ENCODE peak calls at places on chromosomes 1 and 21, in seven cellular contexts. T is ovary, I is left ventricle myocardium inferior, K is tibial artery, V is psoas muscle, M is mammary epithelial cell, R is right cardiac atrium. Z is an unnamed sample. For H3K4me1, the result is how much of the 10 kb centered on the place peaks cover.

GRCh38 chr1:74571875-74572274 is 59.5 kb upstream of the LRRC53 start:
- DNase-seq in T (no peak), I (no peak), K (no peak), V (no peak), M (no peak), R (no peak), Z (no peak)

GRCh38 chr1:105317976-105318375 is 1568.3 kb downstream of the AMY1C start:
- DNase-seq in T (no peak), I (no peak), K (no peak), V (no peak), M (no peak), R (no peak), Z (no peak)

GRCh38 chr1:55015731-55016620 is 17.2 kb downstream of the BSND start:
- DNase-seq in T (no peak), I (no peak), K (no peak), V (no peak), M (no peak), R (no peak), Z (no peak)

GRCh38 chr1:186213225-186213607 is 161.8 kb downstream of the TPR start:
- DNase-seq in T (no peak), I (no peak), K (no peak), V (no peak), M (no peak), R (no peak), Z (no peak)

GRCh38 chr1:5637171-5637570 is 355.1 kb downstream of the NPHP4 start:
- DNase-seq in T (no peak), I (no peak), K (no peak), V (no peak), M (no peak), R (no peak), Z (no peak)

GRCh38 chr1:28601696-28602095 is 9.6 kb downstream of the RAB42 start:
- DNase-seq in T (no peak), I (no peak), K (peak), V (no peak), M (peak), R (no peak), Z (no peak)

GRCh38 chr1:224922404-224923164 is 6.9 kb upstream of the DNAH14 start:
- DNase-seq in T (no peak), I (no peak), K (no peak), V (no peak), M (peak), R (no peak), Z (no peak)

GRCh38 chr1:95068956-95069710 is 3.6 kb downstream of the ALG14 start:
- DNase-seq in T (no peak), I (no peak), K (no peak), V (no peak), M (no peak), R (no peak), Z (no peak)

GRCh38 chr1:29253180-29253579 is 16.9 kb downstream of the PTPRU start:
- DNase-seq in T (no peak), I (no peak), K (no peak), V (no peak), M (no peak), R (no peak), Z (no peak)

GRCh38 chr1:216034506-216034905 is 388.7 kb downstream of the USH2A start:
- DNase-seq in T (no peak), I (no peak), K (no peak), V (no peak), M (peak), R (no peak), Z (no peak)

GRCh38 chr1:178625695-178626094 is 99.3 kb upstream of the RALGPS2 start:
- DNase-seq in T (no peak), I (no peak), K (no peak), V (no peak), M (no peak), R (no peak), Z (no peak)

GRCh38 chr1:241336335-241336734 is 20.7 kb downstream of the RGS7 start:
- DNase-seq in T (no peak), I (no peak), K (no peak), V (no peak), M (no peak), R (no peak), Z (no peak)

GRCh38 chr1:15994081-15994480 is 10.0 kb upstream of the SRARP start:
- DNase-seq in T (no peak), I (no peak), K (no peak), V (no peak), M (no peak), R (no peak), Z (no peak)

GRCh38 chr1:25256578-25257129 is 9.4 kb upstream of the RSRP1 start:
- DNase-seq in T (no peak), I (no peak), K (no peak), V (no peak), M (no peak), R (no peak), Z (no peak)

GRCh38 chr1:11691302-11691914 is at the start of gene DRAXIN:
- DNase-seq in T (no peak), I (no peak), K (no peak), V (no peak), M (peak), R (peak), Z (no peak)

GRCh38 chr1:4638347-4638734 is 16.1 kb upstream of the AJAP1 start:
- DNase-seq in T (no peak), I (no peak), K (no peak), V (no peak), M (no peak), R (peak), Z (no peak)

GRCh38 chr1:39391741-39392679 is 99.4 kb upstream of the BMP8A start:
- DNase-seq in T (no peak), I (no peak), K (peak), V (no peak), M (peak), R (peak), Z (no peak)

GRCh38 chr21:32994305-32994704 is 31.4 kb upstream of the OLIG2 start:
- DNase-seq in T (no peak), I (no peak), K (no peak), V (no peak), M (no peak), R (no peak), Z (no peak)

GRCh38 chr1:156942576-156942975 is 22.1 kb downstream of the LRRC71 start:
- DNase-seq in T (no peak), I (no peak), K (no peak), V (no peak), M (no peak), R (no peak), Z (no peak)

GRCh38 chr1:229884765-229885164 is 182.3 kb upstream of the GALNT2 start:
- DNase-seq in T (no peak), I (no peak), K (no peak), V (no peak), M (no peak), R (no peak), Z (no peak)

GRCh38 chr1:215720121-215720520 is 153.0 kb downstream of the KCTD3 start:
- DNase-seq in T (no peak), I (no peak), K (no peak), V (no peak), M (no peak), R (no peak), Z (no peak)

GRCh38 chr21:33039542-33039941 is 13.8 kb downstream of the OLIG2 start:
- DNase-seq in T (no peak), I (no peak), K (no peak), V (no peak), M (no peak), R (no peak), Z (no peak)

GRCh38 chr1:59846209-59846894 is 31.6 kb downstream of the HOOK1 start:
- DNase-seq in T (no peak), I (no peak), K (no peak), V (no peak), M (no peak), R (no peak), Z (no peak)

GRCh38 chr1:203129501-203130231 is 2.1 kb downstream of the ADORA1 start:
- DNase-seq in T (peak), I (peak), K (no peak), V (peak), M (no peak), R (peak), Z (no peak)

GRCh38 chr1:231155808-231156207 is 6.0 kb upstream of the TRIM67 start:
- DNase-seq in T (no peak), I (no peak), K (no peak), V (no peak), M (no peak), R (no peak), Z (no peak)

GRCh38 chr1:225813250-225813964 is 3.5 kb downstream of the EPHX1 start:
- DNase-seq in T (peak), I (peak), K (peak), V (peak), M (no peak), R (peak), Z (no peak)

GRCh38 chr1:21900766-21901472 is 36.2 kb downstream of the HSPG2 start:
- DNase-seq in T (no peak), I (no peak), K (no peak), V (no peak), M (no peak), R (peak), Z (no peak)
- H3K4me1 ChIP-seq in T (under half), I (half or more), K (under half), V (half or more), M (under half), R (half or more), Z (half or more)

GRCh38 chr1:110635434-110635833 is 29.3 kb upstream of the KCNA2 start:
- DNase-seq in T (no peak), I (no peak), K (no peak), V (no peak), M (no peak), R (no peak), Z (no peak)
- H3K4me3 ChIP-seq in T (no peak), I (no peak), K (no peak), V (no peak), M (no peak), R (no peak), Z (no peak)

GRCh38 chr1:209625791-209626285 is 26.4 kb downstream of the LAMB3 start:
- DNase-seq in T (no peak), I (no peak), K (no peak), V (no peak), M (no peak), R (peak), Z (peak)
- H3K4me1 ChIP-seq in T (under half), I (half or more), K (under half), V (half or more), M (under half), R (under half), Z (half or more)

DNA sequence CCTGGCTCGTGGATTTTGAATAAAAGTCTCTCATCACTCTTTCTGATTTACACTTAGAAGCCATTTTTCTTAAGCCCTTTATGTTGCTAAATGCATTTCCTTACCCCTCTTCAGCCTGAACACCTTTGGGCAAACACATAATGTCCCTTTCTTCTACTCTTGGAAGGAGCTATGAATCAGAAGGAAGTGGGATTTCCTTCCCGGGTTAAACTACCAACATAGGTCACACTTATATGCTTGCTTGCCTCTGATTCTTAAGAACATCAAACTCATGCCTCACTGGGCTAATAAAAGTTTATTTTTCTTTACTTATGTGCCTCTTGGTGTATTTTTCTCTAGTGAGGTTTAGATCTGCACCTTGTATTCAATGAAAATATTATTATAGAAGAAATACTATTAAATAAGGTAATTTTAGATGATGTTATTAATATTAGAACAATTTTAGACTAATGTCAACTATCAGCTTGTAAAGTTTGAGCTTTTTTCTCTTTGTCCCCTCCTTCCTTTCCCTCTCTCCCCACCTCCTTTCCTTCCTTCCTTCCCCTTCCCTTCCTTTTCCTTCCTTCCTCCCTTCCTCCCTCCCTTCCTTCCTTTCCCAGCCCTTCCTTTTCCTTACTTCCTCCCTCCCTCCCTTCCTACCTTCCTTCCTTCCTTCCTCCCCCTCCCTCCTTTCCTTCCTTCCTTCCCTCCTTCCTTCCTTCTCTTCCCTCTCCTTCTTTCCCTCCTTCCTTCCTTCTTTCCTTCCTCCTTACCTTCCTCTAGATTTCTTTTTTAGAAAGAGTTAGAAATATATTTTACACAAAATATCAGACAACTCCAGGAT is 66.5 kb upstream of the KCNJ6 start:
- DNase-seq in T (no peak), I (no peak), K (no peak), V (no peak), M (peak), R (no peak), Z (no peak)
- H3K4me3 ChIP-seq in T (no peak), I (no peak), K (no peak), V (no peak), M (no peak), R (no peak), Z (no peak)

DNA sequence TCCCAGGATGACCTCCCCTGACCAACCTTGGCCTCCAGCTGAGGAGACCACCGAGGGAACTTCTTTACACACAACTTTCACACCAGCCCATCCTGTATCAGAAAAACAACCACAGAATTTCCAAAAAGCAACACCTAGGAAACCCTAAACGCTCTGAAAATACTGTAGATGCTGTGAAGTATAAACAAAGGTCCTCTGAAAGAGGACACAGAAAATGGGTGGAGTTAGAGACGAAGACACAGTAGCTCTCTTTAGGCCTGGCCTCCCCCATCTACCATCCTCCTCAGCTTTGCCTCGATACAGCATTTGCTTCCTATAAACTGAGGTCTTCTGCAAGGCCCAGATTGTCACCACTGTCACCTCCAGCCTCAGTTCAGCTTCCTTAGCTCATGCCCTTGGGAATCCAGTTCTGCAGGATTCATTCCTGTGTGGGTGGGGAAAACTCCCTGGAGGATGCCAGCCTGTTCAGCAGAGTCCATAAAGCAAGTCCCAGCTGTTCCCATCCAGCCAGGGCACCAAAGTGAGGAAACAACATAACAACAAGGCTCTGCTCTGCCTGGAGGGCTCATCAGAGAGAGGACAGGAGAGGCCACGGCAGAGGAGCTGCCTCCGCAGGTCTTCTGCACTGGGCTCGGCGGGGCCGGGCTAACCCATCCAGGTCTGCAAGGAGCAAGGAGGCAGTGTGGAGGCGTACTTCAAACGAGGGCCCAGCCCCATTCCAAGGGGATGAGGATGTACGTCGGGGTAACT is 15.0 kb downstream of the PIK3C2B start:
- DNase-seq in T (no peak), I (no peak), K (no peak), V (no peak), M (peak), R (no peak), Z (no peak)
- H3K4me1 ChIP-seq in T (under half), I (half or more), K (under half), V (half or more), M (under half), R (half or more), Z (half or more)

DNA sequence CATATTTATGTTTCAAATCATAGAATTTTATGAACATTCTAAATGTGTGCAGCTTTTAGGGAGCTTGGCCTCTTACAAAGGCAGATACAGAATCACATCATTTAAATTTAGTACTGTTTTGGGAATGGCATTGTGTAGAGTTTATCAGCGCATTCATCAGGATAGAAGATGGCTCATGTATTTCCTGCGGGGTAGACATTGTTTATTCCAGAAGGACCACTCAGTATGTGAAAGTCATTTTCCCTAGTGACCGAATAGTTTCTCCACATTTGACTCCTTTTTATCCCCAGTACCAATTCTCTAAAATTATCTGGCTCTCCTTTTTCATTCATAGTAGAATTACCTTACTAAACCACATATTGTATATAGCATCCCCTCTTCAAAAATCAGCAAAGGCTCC is 981.9 kb upstream of the ADGRL4 start:
- DNase-seq in T (no peak), I (no peak), K (no peak), V (no peak), M (no peak), R (no peak), Z (no peak)
- H3K4me3 ChIP-seq in T (no peak), I (no peak), K (no peak), V (no peak), M (no peak), R (no peak), Z (no peak)

DNA sequence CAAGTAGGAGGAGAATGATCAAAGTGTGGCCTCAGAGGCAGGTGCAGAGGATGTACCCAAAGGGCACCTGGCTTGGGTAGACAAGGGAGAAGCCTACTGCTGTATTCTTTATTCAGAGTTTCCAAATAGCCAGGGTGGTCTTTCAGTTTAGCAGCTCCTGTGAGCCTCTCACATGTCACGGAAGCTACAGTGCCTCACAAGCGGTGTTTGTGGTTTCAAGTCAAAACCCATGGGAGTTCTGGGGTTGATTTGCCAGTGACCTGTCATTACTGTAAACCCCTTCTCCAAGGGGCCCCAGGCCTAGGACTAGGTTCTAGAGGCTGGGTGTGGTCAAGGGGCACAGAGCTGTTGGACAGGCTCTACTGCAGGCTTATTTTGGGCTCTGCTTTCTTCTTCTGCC is 10.2 kb upstream of the IL10 start:
- DNase-seq in T (no peak), I (no peak), K (no peak), V (no peak), M (no peak), R (no peak), Z (no peak)
- H3K4me1 ChIP-seq in T (under half), I (under half), K (under half), V (under half), M (under half), R (under half), Z (under half)

GRCh38 chr21:34886554-34887385 is 162.3 kb downstream of the RUNX1 start:
- DNase-seq in T (peak), I (peak), K (peak), V (peak), M (no peak), R (peak), Z (no peak)

GRCh38 chr21:34887729-34888568 is 161.2 kb downstream of the RUNX1 start:
- DNase-seq in T (peak), I (peak), K (peak), V (peak), M (peak), R (peak), Z (peak)

GRCh38 chr21:34884346-34884929 is 164.7 kb downstream of the RUNX1 start:
- DNase-seq in T (no peak), I (no peak), K (no peak), V (no peak), M (no peak), R (no peak), Z (no peak)

GRCh38 chr21:34885125-34885524 is 164.0 kb downstream of the RUNX1 start:
- DNase-seq in T (no peak), I (no peak), K (no peak), V (no peak), M (no peak), R (no peak), Z (no peak)

GRCh38 chr21:34885636-34886553 is 163.2 kb downstream of the RUNX1 start:
- DNase-seq in T (peak), I (no peak), K (no peak), V (peak), M (no peak), R (no peak), Z (no peak)
- H3K4me3 ChIP-seq in T (peak), I (peak), K (peak), V (peak), M (peak), R (peak), Z (peak)

GRCh38 chr21:45304945-45305344 is 17.2 kb upstream of the POFUT2 start:
- DNase-seq in T (peak), I (peak), K (no peak), V (no peak), M (no peak), R (peak), Z (no peak)

GRCh38 chr21:45303111-45303615 is 15.5 kb upstream of the POFUT2 start:
- DNase-seq in T (peak), I (peak), K (no peak), V (no peak), M (no peak), R (peak), Z (no peak)

GRCh38 chr21:45304161-45304830 is 16.6 kb upstream of the POFUT2 start:
- DNase-seq in T (peak), I (peak), K (no peak), V (peak), M (no peak), R (peak), Z (no peak)

GRCh38 chr21:45302082-45303061 is 14.7 kb upstream of the POFUT2 start:
- DNase-seq in T (peak), I (peak), K (peak), V (peak), M (no peak), R (peak), Z (no peak)

DNA sequence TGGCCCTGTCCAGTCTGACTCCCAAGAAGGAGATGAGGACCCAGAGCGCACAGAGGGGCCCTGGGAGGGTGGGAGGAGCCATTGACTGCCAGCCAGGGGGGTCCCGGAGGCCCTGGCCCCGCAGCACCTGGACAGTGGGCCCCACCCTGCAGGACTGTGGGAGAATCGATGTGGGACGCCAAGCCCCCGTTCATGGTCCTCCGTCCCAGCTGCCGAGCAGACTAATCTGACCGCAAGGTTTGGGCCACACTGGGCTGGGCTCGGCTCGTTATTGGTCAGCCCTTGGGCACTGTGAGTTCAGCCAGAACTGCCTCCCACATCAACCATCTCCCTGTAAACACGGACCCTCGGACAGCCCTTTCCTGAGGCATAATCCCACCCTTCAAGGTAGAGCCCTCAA is 16.1 kb upstream of the POFUT2 start:
- DNase-seq in T (peak), I (peak), K (no peak), V (no peak), M (no peak), R (peak), Z (no peak)
- H3K4me1 ChIP-seq in T (under half), I (half or more), K (under half), V (under half), M (under half), R (under half), Z (under half)